ENCODE peak calls at places on chromosomes 13 and 19, in seven cellular contexts. M is cardiac fibroblast, P is NCI-H1092 treated with DMSO at 0.1 percent for 48 hours, Y is T-cell, O is T-helper 1 cell, G is lower leg skin, V is NCI-H524. R is an unnamed sample.
A peak's percentile ranks its signal among the peaks of the same experiment; 100 is the strongest.

GRCh38 chr19:15635016-15635805 is 5.5 kb upstream of the CYP4F3 start:
- DNase-seq in M (no peak), P (no peak), Y (no peak), O (no peak), G (no peak), V (no peak), R (no peak)

GRCh38 chr19:660793-661426 is 2.1 kb downstream of the RNF126 start:
- DNase-seq in M (no peak), P (no peak), Y (no peak), O (no peak), G (no peak), V (no peak), R (no peak)

GRCh38 chr19:47514151-47514868 is 553 bp downstream of the NAPA start:
- DNase-seq in M (no peak), P (no peak), Y (no peak), O (no peak), G (peak; percentile 90), V (no peak), R (no peak)

GRCh38 chr19:48997972-48998371 is 4.3 kb downstream of the RUVBL2 start:
- DNase-seq in M (peak; percentile 64), P (no peak), Y (no peak), O (peak; percentile 41), G (no peak), V (no peak), R (no peak)

GRCh38 chr19:33441277-33441699 is 67.8 kb downstream of the CEBPG start:
- DNase-seq in M (no peak), P (no peak), Y (no peak), O (no peak), G (peak; percentile 79), V (no peak), R (no peak)

GRCh38 chr13:110509478-110509926 is 52.0 kb downstream of the RAB20 start:
- DNase-seq in M (no peak), P (peak; percentile 55), Y (no peak), O (no peak), G (no peak), V (peak; percentile 68), R (no peak)

GRCh38 chr13:43915451-43915850 is 35.7 kb downstream of the LACC1 start:
- DNase-seq in M (no peak), P (no peak), Y (no peak), O (no peak), G (no peak), V (no peak), R (no peak)

GRCh38 chr13:110280231-110280813 is 26.6 kb downstream of the COL4A1 start:
- DNase-seq in M (no peak), P (no peak), Y (no peak), O (no peak), G (peak; percentile 40), V (no peak), R (no peak)

GRCh38 chr13:91017031-91017668 is 330.3 kb upstream of the MIR17HG start:
- DNase-seq in M (peak; percentile 57), P (peak; percentile 62), Y (no peak), O (no peak), G (no peak), V (peak; percentile 40), R (peak; percentile 61)

GRCh38 chr13:38636756-38637155 is 50.1 kb upstream of the FREM2 start:
- DNase-seq in M (no peak), P (no peak), Y (no peak), O (no peak), G (no peak), V (no peak), R (no peak)

GRCh38 chr13:27120811-27121210 is 50.8 kb downstream of the USP12 start:
- DNase-seq in M (no peak), P (no peak), Y (no peak), O (no peak), G (no peak), V (no peak), R (no peak)

GRCh38 chr13:96091164-96091931 is 1.4 kb downstream of the HS6ST3 start:
- DNase-seq in M (peak; percentile 1), P (peak; percentile 51), Y (no peak), O (no peak), G (peak; percentile 87), V (no peak), R (peak; percentile 41)

GRCh38 chr13:20332361-20333096 is 100.4 kb upstream of the GJB6 start:
- DNase-seq in M (peak; percentile 52), P (no peak), Y (no peak), O (no peak), G (no peak), V (no peak), R (no peak)

GRCh38 chr13:49997935-49998334 is 1.1 kb downstream of the TRIM13 start:
- DNase-seq in M (no peak), P (peak; percentile 18), Y (no peak), O (no peak), G (no peak), V (no peak), R (no peak)

GRCh38 chr13:41652735-41653361 is 195.5 kb downstream of the RGCC start:
- DNase-seq in M (peak; percentile 80), P (no peak), Y (peak; percentile 7), O (peak; percentile 38), G (no peak), V (no peak), R (no peak)

GRCh38 chr13:51267581-51267980 is 45.4 kb downstream of the FAM124A start:
- DNase-seq in M (no peak), P (no peak), Y (no peak), O (no peak), G (no peak), V (peak; percentile 42), R (no peak)

R was measured in mesothelial cell of epicardium.